ENCODE peak calls at places on chromosomes 2 and 18, in five cellular contexts. I, Q, P, Z and G are unnamed samples.

GRCh38 chr2:63865159-63865799 is 23.6 kb downstream of the UGP2 start:
- DNase-seq in I (no peak), Q (peak), P (no peak), Z (no peak), G (peak)

GRCh38 chr18:61703508-61703907 is 189.3 kb downstream of the RNF152 start:
- DNase-seq in I (no peak), Q (no peak), P (no peak), Z (no peak), G (peak)

GRCh38 chr2:199607914-199608313 is 150.2 kb upstream of the SATB2 start:
- DNase-seq in I (no peak), Q (no peak), P (no peak), Z (no peak), G (no peak)

GRCh38 chr18:11785444-11786055 is 65.7 kb upstream of the CHMP1B start:
- DNase-seq in I (no peak), Q (no peak), P (no peak), Z (no peak), G (no peak)

GRCh38 chr2:121999273-121999672 is 243.8 kb downstream of the TSN start:
- DNase-seq in I (peak), Q (no peak), P (peak), Z (no peak), G (peak)

GRCh38 chr18:58639751-58640427 is 11.0 kb upstream of the ALPK2 start:
- DNase-seq in I (no peak), Q (no peak), P (no peak), Z (no peak), G (peak)

GRCh38 chr2:119696494-119697030 is 17.6 kb downstream of the TMEM177 start:
- DNase-seq in I (no peak), Q (no peak), P (no peak), Z (no peak), G (no peak)

GRCh38 chr2:229301229-229301628 is 30.1 kb upstream of the PID1 start:
- DNase-seq in I (no peak), Q (no peak), P (no peak), Z (no peak), G (no peak)

GRCh38 chr2:222756951-222757645 is 85.6 kb downstream of the MOGAT1 start:
- DNase-seq in I (no peak), Q (no peak), P (no peak), Z (no peak), G (peak)

GRCh38 chr2:159202568-159203071 is 83.9 kb downstream of the WDSUB1 start:
- DNase-seq in I (no peak), Q (peak), P (no peak), Z (no peak), G (peak)

GRCh38 chr2:204486855-204487254 is 58.4 kb upstream of the PARD3B start:
- DNase-seq in I (no peak), Q (no peak), P (no peak), Z (no peak), G (peak)
- TF ChIP-seq MXI1 in I (no peak), Q (no peak), P (no peak), Z (no peak), G (no peak)

GRCh38 chr2:163801499-163801893 is 65.7 kb upstream of the FIGN start:
- DNase-seq in I (no peak), Q (no peak), P (no peak), Z (no peak), G (no peak)

GRCh38 chr2:163799807-163800206 is 64.0 kb upstream of the FIGN start:
- DNase-seq in I (no peak), Q (no peak), P (no peak), Z (no peak), G (no peak)

GRCh38 chr2:163802289-163802688 is 66.5 kb upstream of the FIGN start:
- DNase-seq in I (no peak), Q (no peak), P (no peak), Z (no peak), G (no peak)

GRCh38 chr2:163800889-163801498 is 65.2 kb upstream of the FIGN start:
- DNase-seq in I (no peak), Q (no peak), P (no peak), Z (no peak), G (peak)
- TF ChIP-seq MXI1 in I (no peak), Q (no peak), P (no peak), Z (no peak), G (no peak)

GRCh38 chr2:9467687-9468086 is 6.7 kb upstream of the IAH1 start:
- DNase-seq in I (no peak), Q (no peak), P (no peak), Z (no peak), G (no peak)
- TF ChIP-seq MXI1 in I (no peak), Q (no peak), P (no peak), Z (no peak), G (no peak)

DNA sequence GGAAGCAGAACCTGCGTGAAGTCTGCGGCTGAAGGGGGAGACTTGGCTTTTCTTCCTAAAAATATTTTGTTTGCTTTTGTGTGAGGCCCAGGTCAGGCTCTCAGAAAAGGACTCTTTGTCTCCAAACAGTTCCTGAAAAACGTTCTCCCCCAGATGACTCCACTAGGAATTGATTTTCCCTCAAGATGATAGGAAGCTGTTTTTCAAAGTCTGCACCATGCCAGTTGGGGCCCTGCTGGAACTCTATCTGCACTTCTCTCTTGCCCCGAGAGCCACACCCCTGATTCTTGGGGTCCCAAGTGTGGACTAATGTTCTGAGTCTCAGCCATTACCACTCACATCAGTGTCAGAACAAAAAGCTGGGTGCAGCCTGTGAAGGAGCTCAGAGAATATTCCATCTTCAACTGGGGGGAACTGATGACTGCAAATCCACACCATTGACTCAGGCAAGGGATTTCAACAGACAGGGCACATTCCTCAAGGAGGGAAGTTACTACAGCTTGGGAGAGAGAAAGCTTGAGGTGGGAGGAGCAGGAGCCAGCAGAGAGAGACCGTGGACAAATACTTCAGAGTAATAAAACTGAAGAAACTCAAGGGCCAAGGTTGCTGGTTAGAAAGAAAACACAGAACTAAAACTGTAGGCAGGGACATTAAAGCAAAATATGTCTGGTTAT is 768.3 kb downstream of the RNF144A start:
- DNase-seq in I (no peak), Q (no peak), P (no peak), Z (no peak), G (peak)
- TF ChIP-seq MXI1 in I (no peak), Q (no peak), P (no peak), Z (no peak), G (no peak)